ENCODE peak calls at places on chromosome 6, in ten cellular contexts. One of them, this sample, is unnamed.

GRCh38 chr6:95364016-95364604 is 213.2 kb upstream of the MANEA start:
- DNase-seq in mesenchymal stem cell: peak
- DNase-seq in NCI-H774: peak
- DNase-seq in heart right ventricle: no peak
- DNase-seq in activated CD4-positive, alpha-beta T cell treated with anti-CD3 and anti-CD28 coated beads for 1 hour: no peak
- DNase-seq in AG20443: peak
- DNase-seq in HT1080: no peak
- DNase-seq in stimulated activated CD4-positive, alpha-beta T cell treated with anti-CD3 and anti-CD28 coated beads, TNF-alpha, amount 100 ng/mL, for 48 hours: no peak
- DNase-seq in NCI-H460: peak
- DNase-seq in hepatic stellate cell: peak
- DNase-seq in this sample: no peak

GRCh38 chr6:106967936-106968555 is 6.5 kb downstream of the CD24 start:
- DNase-seq in mesenchymal stem cell: no peak
- DNase-seq in NCI-H774: no peak
- DNase-seq in heart right ventricle: no peak
- DNase-seq in activated CD4-positive, alpha-beta T cell treated with anti-CD3 and anti-CD28 coated beads for 1 hour: no peak
- DNase-seq in AG20443: no peak
- DNase-seq in HT1080: no peak
- DNase-seq in stimulated activated CD4-positive, alpha-beta T cell treated with anti-CD3 and anti-CD28 coated beads, TNF-alpha, amount 100 ng/mL, for 48 hours: no peak
- DNase-seq in NCI-H460: no peak
- DNase-seq in hepatic stellate cell: no peak
- DNase-seq in this sample: no peak

GRCh38 chr6:37170273-37171140 is 555 bp downstream of the PIM1 start:
- DNase-seq in mesenchymal stem cell: peak
- DNase-seq in NCI-H774: no peak
- DNase-seq in heart right ventricle: peak
- DNase-seq in activated CD4-positive, alpha-beta T cell treated with anti-CD3 and anti-CD28 coated beads for 1 hour: peak
- DNase-seq in AG20443: peak
- DNase-seq in HT1080: peak
- DNase-seq in stimulated activated CD4-positive, alpha-beta T cell treated with anti-CD3 and anti-CD28 coated beads, TNF-alpha, amount 100 ng/mL, for 48 hours: no peak
- DNase-seq in NCI-H460: no peak
- DNase-seq in hepatic stellate cell: peak
- DNase-seq in this sample: no peak

GRCh38 chr6:158565122-158565429 is 5.2 kb downstream of the TMEM181 start:
- DNase-seq in mesenchymal stem cell: no peak
- DNase-seq in NCI-H774: no peak
- DNase-seq in heart right ventricle: no peak
- DNase-seq in activated CD4-positive, alpha-beta T cell treated with anti-CD3 and anti-CD28 coated beads for 1 hour: no peak
- DNase-seq in AG20443: no peak
- DNase-seq in HT1080: no peak
- DNase-seq in stimulated activated CD4-positive, alpha-beta T cell treated with anti-CD3 and anti-CD28 coated beads, TNF-alpha, amount 100 ng/mL, for 48 hours: no peak
- DNase-seq in NCI-H460: no peak
- DNase-seq in hepatic stellate cell: no peak
- DNase-seq in this sample: no peak

GRCh38 chr6:123333000-123333756 is 303.6 kb downstream of the TRDN start:
- DNase-seq in mesenchymal stem cell: peak
- DNase-seq in NCI-H774: no peak
- DNase-seq in heart right ventricle: no peak
- DNase-seq in activated CD4-positive, alpha-beta T cell treated with anti-CD3 and anti-CD28 coated beads for 1 hour: no peak
- DNase-seq in AG20443: peak
- DNase-seq in HT1080: no peak
- DNase-seq in stimulated activated CD4-positive, alpha-beta T cell treated with anti-CD3 and anti-CD28 coated beads, TNF-alpha, amount 100 ng/mL, for 48 hours: no peak
- DNase-seq in NCI-H460: no peak
- DNase-seq in hepatic stellate cell: no peak
- DNase-seq in this sample: no peak

GRCh38 chr6:125945378-125946141 is 11.0 kb upstream of the HINT3 start:
- DNase-seq in mesenchymal stem cell: peak
- DNase-seq in NCI-H774: no peak
- DNase-seq in heart right ventricle: no peak
- DNase-seq in activated CD4-positive, alpha-beta T cell treated with anti-CD3 and anti-CD28 coated beads for 1 hour: no peak
- DNase-seq in AG20443: no peak
- DNase-seq in HT1080: no peak
- DNase-seq in stimulated activated CD4-positive, alpha-beta T cell treated with anti-CD3 and anti-CD28 coated beads, TNF-alpha, amount 100 ng/mL, for 48 hours: no peak
- DNase-seq in NCI-H460: peak
- DNase-seq in hepatic stellate cell: no peak
- DNase-seq in this sample: no peak

GRCh38 chr6:121668259-121668658 is 232.8 kb downstream of the GJA1 start:
- DNase-seq in mesenchymal stem cell: peak
- DNase-seq in NCI-H774: no peak
- DNase-seq in heart right ventricle: no peak
- DNase-seq in activated CD4-positive, alpha-beta T cell treated with anti-CD3 and anti-CD28 coated beads for 1 hour: no peak
- DNase-seq in AG20443: peak
- DNase-seq in HT1080: no peak
- DNase-seq in stimulated activated CD4-positive, alpha-beta T cell treated with anti-CD3 and anti-CD28 coated beads, TNF-alpha, amount 100 ng/mL, for 48 hours: no peak
- DNase-seq in NCI-H460: no peak
- DNase-seq in hepatic stellate cell: no peak
- DNase-seq in this sample: no peak

GRCh38 chr6:111757342-111757741 is 115.9 kb downstream of the FYN start:
- DNase-seq in mesenchymal stem cell: peak
- DNase-seq in NCI-H774: no peak
- DNase-seq in heart right ventricle: no peak
- DNase-seq in activated CD4-positive, alpha-beta T cell treated with anti-CD3 and anti-CD28 coated beads for 1 hour: no peak
- DNase-seq in AG20443: peak
- DNase-seq in HT1080: peak
- DNase-seq in stimulated activated CD4-positive, alpha-beta T cell treated with anti-CD3 and anti-CD28 coated beads, TNF-alpha, amount 100 ng/mL, for 48 hours: no peak
- DNase-seq in NCI-H460: no peak
- DNase-seq in hepatic stellate cell: no peak
- DNase-seq in this sample: no peak

GRCh38 chr6:115932481-115932880 is 128.2 kb downstream of the FRK start:
- DNase-seq in mesenchymal stem cell: no peak
- DNase-seq in NCI-H774: no peak
- DNase-seq in heart right ventricle: no peak
- DNase-seq in activated CD4-positive, alpha-beta T cell treated with anti-CD3 and anti-CD28 coated beads for 1 hour: no peak
- DNase-seq in AG20443: no peak
- DNase-seq in HT1080: peak
- DNase-seq in stimulated activated CD4-positive, alpha-beta T cell treated with anti-CD3 and anti-CD28 coated beads, TNF-alpha, amount 100 ng/mL, for 48 hours: no peak
- DNase-seq in NCI-H460: no peak
- DNase-seq in hepatic stellate cell: no peak
- DNase-seq in this sample: no peak

GRCh38 chr6:143754204-143754603 is 76.4 kb downstream of the PHACTR2 start:
- DNase-seq in mesenchymal stem cell: no peak
- DNase-seq in NCI-H774: no peak
- DNase-seq in heart right ventricle: no peak
- DNase-seq in activated CD4-positive, alpha-beta T cell treated with anti-CD3 and anti-CD28 coated beads for 1 hour: no peak
- DNase-seq in AG20443: no peak
- DNase-seq in HT1080: no peak
- DNase-seq in stimulated activated CD4-positive, alpha-beta T cell treated with anti-CD3 and anti-CD28 coated beads, TNF-alpha, amount 100 ng/mL, for 48 hours: no peak
- DNase-seq in NCI-H460: no peak
- DNase-seq in hepatic stellate cell: no peak
- DNase-seq in this sample: no peak

GRCh38 chr6:142378138-142378875 is 76.5 kb downstream of the ADGRG6 start:
- DNase-seq in mesenchymal stem cell: peak
- DNase-seq in NCI-H774: no peak
- DNase-seq in heart right ventricle: peak
- DNase-seq in activated CD4-positive, alpha-beta T cell treated with anti-CD3 and anti-CD28 coated beads for 1 hour: no peak
- DNase-seq in AG20443: peak
- DNase-seq in HT1080: peak
- DNase-seq in stimulated activated CD4-positive, alpha-beta T cell treated with anti-CD3 and anti-CD28 coated beads, TNF-alpha, amount 100 ng/mL, for 48 hours: no peak
- DNase-seq in NCI-H460: peak
- DNase-seq in hepatic stellate cell: no peak
- DNase-seq in this sample: no peak

GRCh38 chr6:6694368-6694780 is 105.9 kb downstream of the LY86 start:
- DNase-seq in mesenchymal stem cell: no peak
- DNase-seq in NCI-H774: no peak
- DNase-seq in heart right ventricle: no peak
- DNase-seq in activated CD4-positive, alpha-beta T cell treated with anti-CD3 and anti-CD28 coated beads for 1 hour: no peak
- DNase-seq in AG20443: no peak
- DNase-seq in HT1080: no peak
- DNase-seq in stimulated activated CD4-positive, alpha-beta T cell treated with anti-CD3 and anti-CD28 coated beads, TNF-alpha, amount 100 ng/mL, for 48 hours: no peak
- DNase-seq in NCI-H460: no peak
- DNase-seq in hepatic stellate cell: no peak
- DNase-seq in this sample: peak

GRCh38 chr6:16759646-16760535 is 1.4 kb downstream of the ATXN1 start:
- DNase-seq in mesenchymal stem cell: peak
- DNase-seq in NCI-H774: no peak
- DNase-seq in heart right ventricle: peak
- DNase-seq in activated CD4-positive, alpha-beta T cell treated with anti-CD3 and anti-CD28 coated beads for 1 hour: peak
- DNase-seq in AG20443: peak
- DNase-seq in HT1080: peak
- DNase-seq in stimulated activated CD4-positive, alpha-beta T cell treated with anti-CD3 and anti-CD28 coated beads, TNF-alpha, amount 100 ng/mL, for 48 hours: peak
- DNase-seq in NCI-H460: no peak
- DNase-seq in hepatic stellate cell: peak
- DNase-seq in this sample: no peak

GRCh38 chr6:26199773-26200728 is 112.8 kb downstream of the HFE start:
- DNase-seq in mesenchymal stem cell: peak
- DNase-seq in NCI-H774: no peak
- DNase-seq in heart right ventricle: no peak
- DNase-seq in activated CD4-positive, alpha-beta T cell treated with anti-CD3 and anti-CD28 coated beads for 1 hour: no peak
- DNase-seq in AG20443: no peak
- DNase-seq in HT1080: no peak
- DNase-seq in stimulated activated CD4-positive, alpha-beta T cell treated with anti-CD3 and anti-CD28 coated beads, TNF-alpha, amount 100 ng/mL, for 48 hours: no peak
- DNase-seq in NCI-H460: no peak
- DNase-seq in hepatic stellate cell: no peak
- DNase-seq in this sample: no peak

GRCh38 chr6:85672050-85672449 is 29.4 kb upstream of the SYNCRIP start:
- DNase-seq in mesenchymal stem cell: no peak
- DNase-seq in NCI-H774: no peak
- DNase-seq in heart right ventricle: no peak
- DNase-seq in activated CD4-positive, alpha-beta T cell treated with anti-CD3 and anti-CD28 coated beads for 1 hour: no peak
- DNase-seq in AG20443: no peak
- DNase-seq in HT1080: peak
- DNase-seq in stimulated activated CD4-positive, alpha-beta T cell treated with anti-CD3 and anti-CD28 coated beads, TNF-alpha, amount 100 ng/mL, for 48 hours: no peak
- DNase-seq in NCI-H460: no peak
- DNase-seq in hepatic stellate cell: no peak
- DNase-seq in this sample: no peak